ENCODE peak calls at places on chromosome 10, in ten cellular contexts. G is cardiac muscle cell, P is left ventricle myocardium inferior, T is thoracic aorta, B is brain microvascular endothelial cell, L is uterus, U is heart right ventricle, C is HepG2, D is sigmoid colon, V is psoas muscle. Z is an unnamed sample.

GRCh38 chr10:86693721-86694369 is 25.5 kb downstream of the LDB3 start:
- DNase-seq in G (peak; percentile 73), P (no peak), T (no peak), B (peak; percentile 41), L (peak; percentile 69), U (no peak), C (peak; percentile 19), D (no peak), V (no peak), Z (no peak)

GRCh38 chr10:125691160-125691981 is 8.4 kb upstream of the TEX36 start:
- DNase-seq in G (no peak), P (no peak), T (no peak), B (no peak), L (no peak), U (no peak), C (no peak), D (no peak), V (no peak), Z (no peak)

GRCh38 chr10:70772627-70773026 is 12.6 kb downstream of the TBATA start:
- DNase-seq in G (no peak), P (no peak), T (no peak), B (no peak), L (no peak), U (no peak), C (no peak), D (no peak), V (no peak), Z (peak; percentile 46)

GRCh38 chr10:122164028-122164601 is 107.0 kb upstream of the BTBD16 start:
- DNase-seq in G (peak; percentile 15), P (no peak), T (no peak), B (no peak), L (no peak), U (no peak), C (no peak), D (no peak), V (no peak), Z (no peak)

GRCh38 chr10:102634696-102635095 is 9.6 kb upstream of the TRIM8 start:
- DNase-seq in G (no peak), P (no peak), T (no peak), B (no peak), L (no peak), U (no peak), C (no peak), D (no peak), V (peak; percentile 28), Z (no peak)

GRCh38 chr10:51960494-51960895 is 261.1 kb upstream of the CSTF2T start:
- DNase-seq in G (peak; percentile 77), P (no peak), T (no peak), B (peak; percentile 42), L (no peak), U (no peak), C (peak; percentile 3), D (no peak), V (no peak), Z (no peak)

GRCh38 chr10:60940435-60940834 is 3.5 kb downstream of the RHOBTB1 start:
- DNase-seq in G (no peak), P (no peak), T (no peak), B (no peak), L (no peak), U (no peak), C (no peak), D (no peak), V (no peak), Z (no peak)

GRCh38 chr10:30039567-30039966 is 19.8 kb downstream of the JCAD start:
- DNase-seq in G (no peak), P (no peak), T (no peak), B (no peak), L (no peak), U (peak; percentile 10), C (no peak), D (no peak), V (no peak), Z (peak; percentile 46)

GRCh38 chr10:131662851-131663250 is 238.0 kb upstream of the PPP2R2D start:
- DNase-seq in G (no peak), P (no peak), T (no peak), B (no peak), L (no peak), U (no peak), C (no peak), D (peak; percentile 25), V (no peak), Z (no peak)

GRCh38 chr10:17814981-17815380 is 5.8 kb downstream of the MRC1 start:
- DNase-seq in G (no peak), P (no peak), T (no peak), B (no peak), L (no peak), U (no peak), C (no peak), D (no peak), V (no peak), Z (no peak)

GRCh38 chr10:110944997-110945396 is 25.6 kb downstream of the SHOC2 start:
- DNase-seq in G (peak; percentile 92), P (no peak), T (no peak), B (peak; percentile 28), L (no peak), U (no peak), C (no peak), D (no peak), V (no peak), Z (no peak)

GRCh38 chr10:8048281-8049008 is 6.0 kb upstream of the GATA3 start:
- DNase-seq in G (no peak), P (no peak), T (no peak), B (no peak), L (no peak), U (no peak), C (no peak), D (no peak), V (peak; percentile 46), Z (no peak)

GRCh38 chr10:132972986-132973902 is 30.9 kb upstream of the CFAP46 start:
- DNase-seq in G (no peak), P (peak; percentile 3), T (no peak), B (no peak), L (peak; percentile 11), U (no peak), C (no peak), D (peak; percentile 50), V (peak; percentile 35), Z (no peak)

GRCh38 chr10:29277296-29277695 is 11.6 kb upstream of the LYZL1 start:
- DNase-seq in G (no peak), P (no peak), T (no peak), B (no peak), L (no peak), U (no peak), C (no peak), D (no peak), V (no peak), Z (no peak)

GRCh38 chr10:36451391-36451790 is 674.0 kb upstream of the ANKRD30A start:
- DNase-seq in G (no peak), P (no peak), T (no peak), B (no peak), L (no peak), U (no peak), C (no peak), D (no peak), V (no peak), Z (no peak)

DNA sequence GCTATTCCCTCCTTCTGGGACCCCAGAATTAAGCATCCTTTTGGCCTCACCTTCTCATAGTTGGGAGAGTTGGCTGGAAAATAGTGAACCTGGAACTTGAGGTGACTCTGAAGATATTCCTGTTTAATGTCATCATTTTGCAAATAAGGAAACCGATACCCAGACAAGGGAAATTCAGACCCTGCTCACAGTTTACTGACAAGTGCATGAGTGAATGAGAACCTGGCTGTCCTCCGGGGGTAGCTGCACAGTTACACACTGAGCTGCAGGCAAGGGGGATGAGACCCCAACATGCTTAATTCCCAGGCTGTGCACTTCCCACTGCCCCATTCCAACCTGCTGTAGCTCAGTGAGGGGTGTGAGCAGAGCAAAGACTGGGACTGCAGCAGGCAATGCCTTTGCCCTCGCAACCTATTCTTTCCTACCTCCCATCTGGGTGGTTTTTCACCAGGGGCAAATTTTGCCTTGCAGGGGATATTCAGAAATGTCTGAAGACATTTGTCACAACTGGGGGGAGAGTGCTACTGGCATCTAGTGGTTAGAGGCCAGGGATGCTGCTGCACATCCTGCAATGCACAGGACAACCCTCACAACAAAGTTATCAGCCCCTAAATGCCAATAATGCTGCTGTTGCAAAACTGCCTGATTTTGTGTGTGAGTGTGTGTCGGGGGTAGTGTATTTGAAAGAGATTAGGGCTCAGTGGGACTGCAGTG is 136.2 kb downstream of the SORCS3 start:
- DNase-seq in G (no peak), P (no peak), T (no peak), B (no peak), L (no peak), U (no peak), C (no peak), D (no peak), V (no peak), Z (no peak)
- TF ChIP-seq CTCF in G (no peak), P (peak; percentile 58), T (no peak), B (no peak), L (no peak), U (peak; percentile 53), C (no peak), D (no peak), V (no peak), Z (no peak)

GRCh38 chr10:44016589-44017482 is 368.1 kb downstream of the CXCL12 start:
- DNase-seq in G (peak; percentile 66), P (no peak), T (no peak), B (no peak), L (peak; percentile 45), U (no peak), C (no peak), D (no peak), V (no peak), Z (no peak)
- H3K27ac ChIP-seq in G (no peak overlapping the region), P (peak overlapping the region; percentile 52), T (peak overlapping the region; percentile 55), B (no peak overlapping the region), L (peak overlapping the region; percentile 53), U (peak overlapping the region; percentile 45), C (no peak overlapping the region), D (no peak overlapping the region), V (peak overlapping the region; percentile 23), Z (peak overlapping the region; percentile 69)

DNA sequence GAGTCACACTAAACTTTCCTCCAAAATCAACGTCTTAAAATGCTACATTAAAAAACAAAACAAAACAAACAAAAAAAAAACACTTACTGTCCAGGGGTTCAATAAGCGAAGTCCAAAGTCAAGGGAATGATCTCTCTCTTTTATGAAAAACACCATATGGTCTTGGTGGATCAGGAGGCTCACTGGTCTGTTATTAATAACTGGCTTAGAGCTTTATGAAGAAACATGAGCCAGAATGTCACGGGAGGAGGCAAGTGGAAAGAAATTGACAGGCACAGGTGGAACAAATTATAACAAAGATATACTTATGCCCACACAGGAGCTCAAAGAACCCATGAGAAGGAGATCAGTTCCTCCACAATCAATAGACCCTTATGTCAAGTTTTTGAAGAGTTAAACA is at the start of gene MRLN:
- DNase-seq in G (no peak), P (no peak), T (no peak), B (no peak), L (no peak), U (no peak), C (no peak), D (no peak), V (no peak), Z (no peak)
- H3K4me3 ChIP-seq in G (no peak within 1 kb of the TSS), P (no peak within 1 kb of the TSS), T (no peak within 1 kb of the TSS), B (no peak within 1 kb of the TSS), L (no peak within 1 kb of the TSS), U (no peak within 1 kb of the TSS), C (no peak within 1 kb of the TSS), D (no peak within 1 kb of the TSS), V (peak within 1 kb of the TSS; percentile 65), Z (no peak within 1 kb of the TSS)

DNA sequence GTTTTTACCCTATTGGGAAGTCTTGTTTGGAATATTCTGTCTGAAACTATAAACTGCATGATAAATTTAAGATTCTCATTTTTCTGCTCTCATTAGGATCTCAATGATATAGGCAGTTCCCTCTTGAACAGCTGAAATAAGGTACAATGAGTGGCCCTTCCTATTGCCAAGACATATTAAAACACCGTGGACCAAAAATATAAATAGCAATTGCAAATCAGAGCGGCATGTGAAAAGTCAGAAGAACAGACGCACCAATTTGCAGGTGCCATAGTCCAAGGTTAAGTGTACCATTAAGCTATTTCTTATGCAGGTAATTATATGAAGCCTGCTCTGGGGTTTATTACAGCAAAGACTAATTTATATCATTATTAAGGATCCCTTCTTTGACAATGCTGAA is 920.8 kb upstream of the CELF2 start:
- DNase-seq in G (no peak), P (no peak), T (no peak), B (no peak), L (no peak), U (no peak), C (no peak), D (no peak), V (no peak), Z (no peak)
- TF ChIP-seq CTCF in G (no peak), P (no peak), T (no peak), B (no peak), L (no peak), U (no peak), C (no peak), D (no peak), V (no peak), Z (no peak)